ENCODE peak calls at places on chromosomes 6 and 20, in eight cellular contexts. A, Y, L, I, E, V, K and J are unnamed samples.

GRCh38 chr6:169445661-169446581 is 192.3 kb upstream of the THBS2 start:
- DNase-seq in E (no peak), K (no peak), V (no peak), I (no peak), A (no peak), Y (no peak), L (no peak), J (no peak)

GRCh38 chr6:165987483-165988305 is 180.0 kb downstream of the TBXT start:
- DNase-seq in L (peak; percentile 89), I (no peak), V (no peak), A (peak; percentile 90), Y (peak; percentile 84), K (no peak), E (peak; percentile 91), J (no peak)

GRCh38 chr6:169328112-169328801 is 74.6 kb upstream of the THBS2 start:
- DNase-seq in K (no peak), V (no peak), Y (no peak), I (no peak), L (no peak), E (peak; percentile 76), A (no peak), J (no peak)

GRCh38 chr6:169141706-169142705 is 111.6 kb downstream of the THBS2 start:
- DNase-seq in E (no peak), L (no peak), A (no peak), Y (peak; percentile 65), V (no peak), K (no peak), I (peak; percentile 95), J (no peak)

GRCh38 chr6:98678481-98678880 is 155.9 kb upstream of the POU3F2 start:
- DNase-seq in A (no peak), E (no peak), I (no peak), V (no peak), Y (no peak), K (no peak), L (no peak), J (no peak)

GRCh38 chr20:5825136-5825719 is 75.0 kb downstream of the SHLD1 start:
- DNase-seq in K (no peak), I (no peak), E (no peak), Y (no peak), V (no peak), A (no peak), L (no peak), J (no peak)

GRCh38 chr6:101607286-101607685 is 213.8 kb downstream of the GRIK2 start:
- DNase-seq in V (no peak), K (no peak), I (no peak), E (no peak), Y (no peak), A (no peak), L (no peak), J (no peak)

GRCh38 chr6:68559052-68559451 is 76.0 kb upstream of the ADGRB3 start:
- DNase-seq in E (no peak), V (no peak), Y (no peak), I (no peak), K (no peak), A (no peak), L (no peak), J (no peak)

GRCh38 chr20:51512645-51513044 is 29.9 kb downstream of the NFATC2 start:
- DNase-seq in A (no peak), Y (no peak), I (no peak), E (no peak), L (no peak), K (no peak), V (peak; percentile 70), J (no peak)

GRCh38 chr20:32845786-32846185 is 12.9 kb upstream of the EFCAB8 start:
- DNase-seq in V (no peak), Y (no peak), I (no peak), L (no peak), A (no peak), K (no peak), E (no peak), J (no peak)

GRCh38 chr6:169296170-169296569 is 42.5 kb upstream of the THBS2 start:
- DNase-seq in Y (no peak), E (no peak), L (no peak), A (no peak), I (no peak), K (no peak), V (no peak), J (no peak)

GRCh38 chr6:4208158-4208557 is 72.8 kb upstream of the ECI2 start:
- DNase-seq in I (no peak), A (no peak), K (no peak), E (no peak), L (no peak), Y (no peak), V (no peak), J (no peak)

GRCh38 chr6:161584051-161584450 is 310.2 kb upstream of the AGPAT4 start:
- DNase-seq in A (no peak), E (no peak), V (no peak), Y (no peak), I (no peak), L (no peak), K (no peak), J (no peak)

GRCh38 chr6:111855775-111856174 is 17.5 kb downstream of the FYN start:
- DNase-seq in K (no peak), I (no peak), V (no peak), L (no peak), A (no peak), Y (no peak), E (no peak), J (no peak)

GRCh38 chr6:170424634-170425126 is 118.1 kb downstream of the FAM120B start:
- DNase-seq in E (no peak), K (no peak), A (no peak), V (no peak), I (peak; percentile 72), Y (no peak), L (no peak), J (no peak)

GRCh38 chr6:18141805-18142590 is 12.9 kb downstream of the TPMT start:
- DNase-seq in Y (no peak), E (no peak), L (no peak), K (no peak), A (no peak), I (no peak), V (no peak), J (no peak)

GRCh38 chr20:20366896-20367680 is 816 bp upstream of the INSM1 start:
- DNase-seq in A (no peak), I (no peak), V (no peak), Y (no peak), K (no peak), E (no peak), L (no peak), J (no peak)

GRCh38 chr6:155247618-155248017 is 16.2 kb upstream of the CLDN20 start:
- DNase-seq in K (no peak), A (no peak), E (no peak), L (peak; percentile 49), Y (no peak), I (no peak), V (no peak), J (no peak)

GRCh38 chr6:42744351-42744890 is 1.5 kb downstream of the TBCC start:
- DNase-seq in L (no peak), E (no peak), I (no peak), A (no peak), K (no peak), V (no peak), Y (no peak), J (no peak)

DNA sequence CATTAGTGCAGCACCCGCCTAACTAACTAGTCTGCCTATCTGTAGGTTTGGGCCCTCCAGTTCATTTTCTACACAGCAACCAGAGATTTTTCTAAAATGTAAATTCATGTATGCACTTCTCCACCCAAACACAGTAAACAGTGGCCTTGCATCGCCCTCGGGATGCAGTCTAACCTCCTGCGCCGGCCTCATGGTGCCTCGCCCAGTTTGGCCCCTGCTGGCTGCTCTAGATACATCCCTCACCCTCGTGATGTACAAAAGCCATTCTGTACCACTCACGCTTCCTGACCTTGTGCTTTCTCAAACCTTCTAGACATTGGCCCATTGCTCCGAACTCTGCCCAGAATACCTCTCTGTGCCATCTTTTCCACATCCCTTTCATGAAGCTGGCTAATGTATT is 53.8 kb upstream of the VSTM2L start:
- DNase-seq in A (no peak), Y (no peak), V (no peak), K (no peak), E (no peak), I (no peak), L (no peak), J (no peak)
- H3K4me1 ChIP-seq in A (no peaks in the 10 kb centered on the region), Y (peaks cover 10% of the 10 kb centered on the region), V (no peaks in the 10 kb centered on the region), K (no peaks in the 10 kb centered on the region), E (no peaks in the 10 kb centered on the region), I (no peaks in the 10 kb centered on the region), L (no peaks in the 10 kb centered on the region), J (no peaks in the 10 kb centered on the region)

DNA sequence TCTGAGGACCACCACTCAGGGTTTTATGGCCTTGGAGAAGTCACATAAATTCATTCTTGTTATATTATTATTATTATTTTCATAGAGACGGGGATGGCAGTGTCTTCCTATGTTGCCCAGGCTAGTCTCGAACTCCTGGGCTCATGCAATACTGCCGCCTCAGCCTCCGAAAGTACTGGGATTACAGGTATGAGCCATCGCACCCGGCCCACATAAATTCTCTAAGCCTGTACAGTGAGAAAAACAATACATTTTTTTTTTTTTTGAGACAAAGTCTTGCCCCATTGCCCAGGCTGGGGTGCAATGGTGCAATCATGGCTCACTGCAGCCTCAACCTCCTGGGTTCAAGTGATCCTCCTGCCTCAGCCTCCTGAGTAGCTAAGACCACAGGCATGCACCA is 753 bp upstream of the FASTKD5 start:
- DNase-seq in K (no peak), A (no peak), I (no peak), V (no peak), E (no peak), L (no peak), Y (no peak), J (no peak)
- H3K27ac ChIP-seq in K (peak overlapping the region; percentile 76), A (peak overlapping the region; percentile 90), I (no peak overlapping the region), V (peak overlapping the region; percentile 89), E (no peak overlapping the region), L (peak overlapping the region; percentile 89), Y (peak overlapping the region; percentile 93), J (peak overlapping the region; percentile 88)

GRCh38 chr20:56271974-56272373 is 23.4 kb downstream of the MC3R start:
- DNase-seq in Y (no peak), K (no peak), L (no peak), A (no peak), V (no peak), I (no peak), E (no peak), J (no peak)
- H3K9me3 ChIP-seq in Y (no peaks in the 10 kb centered on the region), K (no peaks in the 10 kb centered on the region), L (no peaks in the 10 kb centered on the region), A (no peaks in the 10 kb centered on the region), V (no peaks in the 10 kb centered on the region), I (no peaks in the 10 kb centered on the region), E (no peaks in the 10 kb centered on the region), J (no peaks in the 10 kb centered on the region)

GRCh38 chr20:59939052-59939878 is 840 bp downstream of the PPP1R3D start:
- DNase-seq in V (no peak), K (no peak), L (no peak), A (peak; percentile 32), E (peak; percentile 38), Y (peak; percentile 30), I (no peak), J (peak; percentile 5)

GRCh38 chr20:59940129-59940955 is at the start of the genes FAM217B and PPP1R3D:
- DNase-seq in I (peak; percentile 99), L (peak; percentile 95), V (peak; percentile 94), Y (peak; percentile 98), A (peak; percentile 98), K (peak; percentile 81), E (peak; percentile 97), J (peak; percentile 91)

GRCh38 chr20:59938696-59939051 is 1.4 kb downstream of the PPP1R3D start:
- DNase-seq in K (no peak), L (no peak), I (no peak), A (peak; percentile 26), Y (peak; percentile 28), V (no peak), E (peak; percentile 64), J (no peak)

GRCh38 chr20:59940956-59941294 is 736 bp downstream of the FAM217B start:
- DNase-seq in Y (no peak), L (no peak), A (no peak), K (no peak), E (no peak), I (no peak), V (no peak), J (no peak)

GRCh38 chr20:59939879-59940128 is 301 bp downstream of the PPP1R3D start:
- DNase-seq in A (peak; percentile 56), V (no peak), K (no peak), I (no peak), L (no peak), E (peak; percentile 52), Y (peak; percentile 58), J (no peak)
- H3K4me1 ChIP-seq in A (peaks cover 3% of the 10 kb centered on the region), V (peaks cover 49% of the 10 kb centered on the region), K (no peaks in the 10 kb centered on the region), I (peaks cover 59% of the 10 kb centered on the region), L (peaks cover 24% of the 10 kb centered on the region), E (peaks cover 19% of the 10 kb centered on the region), Y (peaks cover 63% of the 10 kb centered on the region), J (peaks cover 35% of the 10 kb centered on the region)